ENCODE peak calls at places on chromosome 5, in nine cellular contexts. S, E, U, R, V, L, T, D and M are unnamed samples.

GRCh38 chr5:90548069-90548593 is 10.5 kb upstream of the ADGRV1 start:
- DNase-seq in U (no peak), S (no peak), R (peak; percentile 16), L (no peak), T (peak; percentile 57), D (peak; percentile 81), E (peak; percentile 26), V (no peak), M (no peak)

GRCh38 chr5:1793966-1794895 is 5.4 kb downstream of the MRPL36 start:
- DNase-seq in S (no peak), D (no peak), T (no peak), R (no peak), E (no peak), L (peak; percentile 85), V (peak; percentile 89), U (peak; percentile 76), M (no peak)

GRCh38 chr5:175206651-175207050 is 237.3 kb downstream of the DRD1 start:
- DNase-seq in U (no peak), T (no peak), E (no peak), V (no peak), D (no peak), L (no peak), S (no peak), R (no peak), M (no peak)

GRCh38 chr5:65809817-65810531 is 88.0 kb downstream of the NLN start:
- DNase-seq in R (no peak), U (no peak), E (no peak), S (no peak), L (peak; percentile 87), T (no peak), V (peak; percentile 57), D (no peak), M (peak; percentile 66)

GRCh38 chr5:80763211-80763610 is 108.4 kb upstream of the DHFR start:
- DNase-seq in D (no peak), R (no peak), S (no peak), V (peak; percentile 69), L (peak; percentile 44), T (no peak), U (no peak), E (no peak), M (no peak)

GRCh38 chr5:123245689-123246088 is 156.6 kb downstream of the PRDM6 start:
- DNase-seq in L (no peak), T (no peak), E (no peak), V (no peak), R (no peak), S (no peak), U (no peak), D (no peak), M (no peak)

GRCh38 chr5:160118349-160119141 is 705 bp downstream of the PWWP2A start:
- DNase-seq in U (no peak), L (no peak), V (peak; percentile 38), D (peak; percentile 85), E (peak; percentile 44), R (peak; percentile 15), T (peak; percentile 46), S (peak; percentile 58), M (no peak)

GRCh38 chr5:132785864-132786263 is 8.8 kb upstream of the SEPTIN8 start:
- DNase-seq in S (no peak), V (no peak), E (no peak), L (no peak), T (no peak), U (no peak), R (no peak), D (no peak), M (no peak)

GRCh38 chr5:35202319-35203111 is 27.8 kb downstream of the PRLR start:
- DNase-seq in D (no peak), S (peak; percentile 20), U (no peak), E (peak; percentile 42), L (peak; percentile 42), R (peak; percentile 45), T (peak; percentile 70), V (peak; percentile 64), M (peak; percentile 14)

GRCh38 chr5:78235289-78235688 is 59.2 kb downstream of the AP3B1 start:
- DNase-seq in L (peak; percentile 32), R (no peak), U (no peak), S (no peak), E (no peak), D (no peak), T (no peak), V (peak; percentile 40), M (peak; percentile 5)

GRCh38 chr5:112388010-112388553 is 31.0 kb downstream of the EPB41L4A start:
- DNase-seq in R (no peak), L (no peak), E (no peak), T (no peak), V (no peak), S (no peak), D (no peak), U (no peak), M (no peak)

GRCh38 chr5:145752947-145753346 is 82.2 kb downstream of the PRELID2 start:
- DNase-seq in U (no peak), E (no peak), S (no peak), L (peak; percentile 71), R (no peak), V (peak; percentile 12), T (no peak), D (no peak), M (peak; percentile 11)

GRCh38 chr5:119019431-119020348 is 31.3 kb upstream of the DTWD2 start:
- DNase-seq in V (no peak), E (no peak), R (no peak), D (no peak), L (no peak), U (no peak), T (no peak), S (no peak), M (no peak)

DNA sequence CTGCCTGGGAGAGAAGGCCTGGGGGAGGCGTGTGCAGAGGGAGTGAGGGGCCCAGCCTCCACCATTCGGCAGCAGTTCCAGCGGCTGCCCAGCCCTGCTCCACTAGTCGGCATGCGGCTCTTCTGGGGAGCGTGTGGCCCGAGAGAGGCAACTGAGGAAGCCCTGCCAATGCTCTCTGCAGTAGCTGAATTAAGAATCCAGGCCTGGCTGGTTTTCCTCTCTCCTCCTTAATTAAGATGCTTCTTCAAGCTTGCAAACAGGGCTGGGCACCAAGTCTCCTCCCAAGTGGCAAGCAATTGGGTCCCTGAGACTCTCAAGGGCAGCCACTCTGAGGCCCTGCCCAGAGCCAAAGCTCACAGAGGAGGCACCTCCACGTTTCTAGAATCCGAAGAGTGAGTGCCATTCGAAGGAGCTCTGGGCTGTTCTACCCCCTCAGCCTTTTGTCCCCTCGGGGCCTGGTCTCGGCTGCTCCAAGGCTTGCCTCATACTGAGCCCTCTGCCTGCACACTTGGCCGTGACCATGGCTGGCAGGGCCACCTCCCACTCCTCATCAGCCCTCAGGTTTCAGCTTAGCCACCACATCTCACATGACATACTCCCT is 75.4 kb upstream of the LRRTM2 start:
- DNase-seq in L (no peak), R (no peak), S (no peak), E (no peak), T (no peak), U (no peak), V (no peak), D (peak; percentile 74), M (no peak)
- TF ChIP-seq CTCF in L (no peak), R (no peak), S (no peak), E (no peak), T (no peak), U (no peak), V (no peak), D (no peak), M (no peak)

GRCh38 chr5:151740958-151741373 is 17.5 kb downstream of the ATOX1 start:
- DNase-seq in V (peak; percentile 65), L (peak; percentile 77), D (no peak), R (no peak), S (no peak), E (no peak), T (no peak), U (no peak), M (no peak)
- TF ChIP-seq CTCF in V (no peak), L (no peak), D (no peak), R (no peak), S (peak; percentile 34), E (peak; percentile 3), T (no peak), U (no peak), M (no peak)

DNA sequence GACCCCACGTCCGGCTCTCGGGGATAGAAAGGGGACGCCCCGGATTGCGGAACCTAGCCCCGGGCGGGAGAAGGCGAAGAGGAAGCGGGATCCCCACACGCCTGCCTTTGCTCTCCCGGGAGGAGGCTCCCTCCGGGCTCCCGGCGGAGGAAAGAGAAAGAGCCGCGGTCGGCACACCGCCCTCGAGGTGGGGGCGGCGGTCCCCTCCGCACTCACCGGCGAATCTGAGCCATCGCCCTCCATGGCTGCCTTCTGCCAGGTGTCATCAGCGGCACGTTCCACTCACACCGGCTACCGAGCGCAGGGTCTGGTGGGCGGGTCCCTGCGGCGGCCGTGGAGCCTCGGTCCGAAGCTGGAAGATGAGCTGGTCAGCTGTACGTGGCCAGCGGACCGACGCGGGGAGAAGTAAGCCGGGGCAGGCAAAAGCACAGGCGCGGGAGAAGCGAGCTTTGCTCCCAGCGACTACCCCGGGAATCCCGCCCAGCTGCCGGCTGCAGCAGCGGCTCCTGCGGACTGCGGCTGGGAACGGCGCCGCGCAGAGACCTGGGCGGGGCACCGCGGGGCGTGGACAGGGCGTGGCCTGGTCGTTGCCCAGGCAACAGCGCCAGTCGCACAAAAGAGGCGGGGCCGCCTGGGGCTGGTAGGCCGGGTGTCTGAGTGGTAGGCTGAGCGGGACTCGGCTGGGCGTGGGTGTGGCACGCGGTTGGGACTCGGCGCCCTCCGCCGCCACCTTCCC is at the start of gene TRIM36:
- DNase-seq in S (peak; percentile 88), V (peak; percentile 89), T (peak; percentile 94), E (peak; percentile 64), L (peak; percentile 94), D (peak; percentile 98), R (peak; percentile 95), U (peak; percentile 44), M (peak; percentile 59)
- TF ChIP-seq CTCF in S (no peak), V (peak; percentile 19), T (peak; percentile 10), E (no peak), L (no peak), D (peak; percentile 39), R (peak; percentile 25), U (peak; percentile 13), M (peak; percentile 18)

GRCh38 chr5:93603711-93604118 is 20.7 kb downstream of the NR2F1 start:
- DNase-seq in E (no peak), R (no peak), L (peak; percentile 57), V (peak; percentile 51), S (no peak), U (no peak), T (no peak), D (no peak), M (no peak)

GRCh38 chr5:93603191-93603590 is 20.2 kb downstream of the NR2F1 start:
- DNase-seq in L (peak; percentile 51), V (peak; percentile 20), D (no peak), S (no peak), E (no peak), U (no peak), T (no peak), R (no peak), M (no peak)

GRCh38 chr5:93604119-93604963 is 21.3 kb downstream of the NR2F1 start:
- DNase-seq in R (no peak), S (no peak), E (no peak), L (peak; percentile 76), U (no peak), D (peak; percentile 66), V (peak; percentile 75), T (no peak), M (no peak)

GRCh38 chr5:93607367-93608258 is 24.6 kb downstream of the NR2F1 start:
- DNase-seq in S (no peak), D (no peak), E (peak; percentile 42), L (peak; percentile 89), R (peak; percentile 68), T (peak; percentile 53), V (peak; percentile 61), U (no peak), M (no peak)

DNA sequence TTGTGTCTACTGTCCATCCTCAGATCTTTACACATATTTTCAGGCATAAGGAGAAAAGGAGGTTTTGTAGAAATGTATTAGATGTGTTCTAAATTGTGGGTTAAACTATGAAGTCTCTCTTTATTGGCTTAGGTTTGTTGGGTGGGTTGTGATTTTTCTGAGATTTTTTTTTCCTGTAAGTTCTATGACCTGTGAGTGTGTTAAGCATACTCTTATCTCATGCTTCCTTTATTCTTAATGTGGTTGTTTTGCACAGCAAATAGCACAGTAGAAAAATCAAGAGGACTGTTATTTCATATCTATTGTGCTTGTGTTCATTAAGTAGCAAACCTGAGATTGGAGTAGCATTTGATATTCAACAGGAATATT is 23.3 kb downstream of the NR2F1 start:
- DNase-seq in R (no peak), E (no peak), V (no peak), S (no peak), D (no peak), U (no peak), L (peak; percentile 17), T (no peak), M (no peak)
- TF ChIP-seq CTCF in R (no peak), E (no peak), V (no peak), S (no peak), D (no peak), U (no peak), L (no peak), T (no peak), M (no peak)